ENCODE peak calls at places on chromosomes 2 and 18, in ten cellular contexts. X is NT2/D1; E is BJ; Y is OCI-LY7; W is fibroblast of the aortic adventitia; G is H7; S is Karpas-422; M is effector memory CD4-positive, alpha-beta T cell; H is colonic mucosa; D is tibial nerve. K is an unnamed sample.

GRCh38 chr2:241804326-241805276 is 4.4 kb upstream of the NEU4 start:
- DNase-seq in Y (peak), H (peak), S (peak), D (peak), W (no peak), X (no peak), M (no peak), G (peak), E (no peak), K (peak)

GRCh38 chr2:9103663-9104277 is 100.3 kb upstream of the MBOAT2 start:
- DNase-seq in S (no peak), E (no peak), D (no peak), G (no peak), H (no peak), W (no peak), M (no peak), X (no peak), Y (no peak), K (no peak)

GRCh38 chr18:22912835-22913234 is 20.3 kb upstream of the RBBP8 start:
- DNase-seq in D (no peak), G (no peak), Y (no peak), E (no peak), H (no peak), W (peak), S (no peak), X (no peak), M (no peak), K (no peak)

GRCh38 chr18:65567372-65567771 is 183.4 kb upstream of the CDH7 start:
- DNase-seq in M (no peak), E (no peak), X (peak), D (no peak), S (no peak), Y (no peak), G (no peak), W (no peak), H (no peak), K (no peak)

GRCh38 chr2:11945139-11946126 is 199.0 kb downstream of the LPIN1 start:
- DNase-seq in G (no peak), W (no peak), H (no peak), D (no peak), E (no peak), M (no peak), Y (peak), X (no peak), S (no peak), K (no peak)

GRCh38 chr2:227482638-227483340 is 10.8 kb downstream of the AGFG1 start:
- DNase-seq in X (no peak), M (no peak), G (no peak), Y (peak), D (no peak), E (no peak), S (peak), W (peak), H (no peak), K (no peak)

GRCh38 chr2:99810241-99810640 is 320.4 kb upstream of the REV1 start:
- DNase-seq in E (no peak), D (no peak), S (no peak), Y (no peak), M (no peak), W (no peak), G (no peak), X (no peak), H (no peak), K (no peak)

GRCh38 chr18:45019469-45019868 is 338.8 kb downstream of the SETBP1 start:
- DNase-seq in X (no peak), D (no peak), M (no peak), W (no peak), E (no peak), S (no peak), G (no peak), H (no peak), Y (no peak), K (no peak)

GRCh38 chr2:145690183-145690582 is 1170.3 kb upstream of the ZEB2 start:
- DNase-seq in M (no peak), W (peak), S (no peak), Y (no peak), D (no peak), H (no peak), X (no peak), G (no peak), E (no peak), K (no peak)

GRCh38 chr18:2336993-2337392 is 234.3 kb downstream of the METTL4 start:
- DNase-seq in X (no peak), S (no peak), W (no peak), M (no peak), G (no peak), E (no peak), H (no peak), D (no peak), Y (no peak), K (no peak)

GRCh38 chr2:211688196-211688595 is 850.4 kb downstream of the ERBB4 start:
- DNase-seq in D (no peak), X (no peak), E (no peak), Y (no peak), G (no peak), M (no peak), W (no peak), H (no peak), S (no peak), K (no peak)

GRCh38 chr2:221205103-221205502 is 367.0 kb downstream of the EPHA4 start:
- DNase-seq in G (no peak), M (no peak), W (no peak), X (no peak), H (peak), E (no peak), S (no peak), Y (no peak), D (no peak), K (no peak)

GRCh38 chr2:46779447-46779941 is 136.1 kb downstream of the MCFD2 start:
- DNase-seq in H (no peak), E (no peak), W (peak), G (no peak), S (no peak), X (no peak), D (no peak), M (no peak), Y (no peak), K (no peak)

DNA sequence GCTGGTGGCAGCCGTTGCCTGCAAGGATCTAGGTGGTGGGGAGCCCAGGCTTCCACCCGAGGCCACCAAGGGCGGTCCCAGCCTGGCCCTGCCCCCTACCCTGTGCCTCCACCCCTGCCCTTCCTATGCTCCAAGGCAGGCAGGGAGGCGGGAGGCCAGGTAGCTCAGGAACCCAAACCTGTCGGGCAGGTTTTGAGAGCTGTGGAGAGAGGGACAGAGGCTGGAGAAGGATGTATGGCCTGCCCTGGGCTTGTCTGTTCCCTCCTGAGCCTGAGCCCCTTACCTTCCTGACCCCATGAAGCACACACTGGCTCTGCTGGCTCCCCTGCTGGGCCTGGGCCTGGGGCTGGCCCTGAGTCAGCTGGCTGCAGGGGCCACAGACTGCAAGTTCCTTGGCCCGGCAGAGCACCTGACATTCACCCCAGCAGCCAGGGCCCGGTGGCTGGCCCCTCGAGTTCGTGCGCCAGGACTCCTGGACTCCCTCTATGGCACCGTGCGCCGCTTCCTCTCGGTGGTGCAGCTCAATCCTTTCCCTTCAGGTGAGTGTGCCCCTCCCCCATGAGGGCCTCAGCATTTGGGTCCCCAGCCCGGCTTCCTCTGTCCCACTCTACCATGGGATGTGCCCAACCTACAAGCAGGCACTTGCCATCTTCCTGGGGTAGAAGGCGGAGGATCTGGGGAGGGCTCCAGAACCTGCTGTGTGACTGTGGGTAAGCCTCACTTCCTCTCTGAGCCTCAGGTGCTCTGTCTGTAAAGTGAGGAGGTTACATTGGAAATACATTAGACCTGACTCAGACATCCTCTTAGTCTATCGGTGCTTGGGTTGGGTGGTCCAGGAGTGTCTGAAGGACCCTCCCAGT is at the start of gene PROM2:
- DNase-seq in W (no peak), Y (no peak), X (no peak), D (no peak), G (peak), H (peak), S (no peak), M (no peak), E (no peak), K (peak)
- H3K4me3 ChIP-seq in W (no peak), Y (no peak), X (no peak), D (no peak), G (no peak), H (peak), S (no peak), M (no peak), E (no peak), K (no peak)

DNA sequence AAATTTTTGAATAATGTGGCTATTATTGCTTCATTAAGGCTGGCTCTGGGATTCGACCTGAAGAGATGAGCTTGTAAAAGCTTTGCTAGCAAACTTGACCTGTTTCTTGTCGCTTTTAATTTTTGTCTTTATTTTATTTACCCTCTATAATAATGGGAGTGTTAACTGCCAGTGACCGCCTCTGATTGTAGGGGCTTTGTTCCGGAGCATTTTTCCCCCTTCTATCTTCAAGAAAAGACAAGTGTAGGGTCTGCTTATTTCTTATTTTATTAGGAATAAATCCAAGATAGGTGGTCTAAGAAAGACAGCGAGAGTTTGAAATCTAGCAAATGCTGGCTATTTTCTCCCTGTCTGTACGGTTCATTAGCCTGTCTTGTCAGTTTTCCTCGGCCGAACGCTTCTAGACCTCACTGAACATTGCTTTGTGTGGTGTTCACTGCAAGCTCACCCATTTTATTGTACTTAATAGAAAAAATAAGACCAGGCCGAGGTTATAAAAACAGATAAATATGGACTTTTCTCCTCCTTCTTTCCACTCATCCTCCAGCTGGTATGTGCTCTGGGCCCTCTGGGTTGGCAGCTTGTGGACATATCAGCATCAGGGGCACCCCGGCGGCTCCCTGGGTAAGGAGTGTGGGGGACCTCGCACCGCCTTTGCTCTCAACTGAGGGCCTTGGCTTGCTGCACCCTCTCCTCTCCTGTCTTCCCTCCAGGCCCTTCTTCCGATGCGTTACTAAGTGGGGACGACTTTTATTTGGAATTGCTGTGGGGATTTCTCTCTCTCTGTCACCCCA is 8.5 kb downstream of the MEIS1 start:
- DNase-seq in X (no peak), S (no peak), M (no peak), G (peak), E (no peak), Y (no peak), W (peak), D (no peak), H (no peak), K (peak)
- H3K4me3 ChIP-seq in X (no peak), S (no peak), M (no peak), G (no peak), E (peak), Y (no peak), W (peak), D (no peak), H (no peak), K (no peak)

GRCh38 chr2:235328991-235329390 is 164.9 kb upstream of the AGAP1 start:
- DNase-seq in G (no peak), Y (no peak), M (no peak), X (no peak), H (no peak), W (no peak), D (no peak), S (no peak), E (no peak), K (no peak)

GRCh38 chr2:235334179-235334578 is 159.7 kb upstream of the AGAP1 start:
- DNase-seq in E (no peak), Y (no peak), W (no peak), S (no peak), H (no peak), G (no peak), M (no peak), D (no peak), X (no peak), K (no peak)

GRCh38 chr2:235332240-235332890 is 161.5 kb upstream of the AGAP1 start:
- DNase-seq in E (no peak), Y (no peak), D (no peak), X (no peak), M (no peak), S (no peak), H (no peak), G (no peak), W (no peak), K (no peak)

GRCh38 chr2:235333076-235333475 is 160.8 kb upstream of the AGAP1 start:
- DNase-seq in Y (no peak), W (no peak), G (no peak), D (no peak), M (no peak), H (no peak), S (no peak), E (no peak), X (no peak), K (no peak)

GRCh38 chr2:235330775-235331438 is 162.9 kb upstream of the AGAP1 start:
- DNase-seq in M (no peak), G (no peak), S (no peak), H (no peak), W (peak), D (no peak), Y (no peak), X (no peak), E (peak), K (no peak)
- H3K4me3 ChIP-seq in M (no peak), G (no peak), S (no peak), H (no peak), W (no peak), D (no peak), Y (no peak), X (no peak), E (no peak), K (no peak)

DNA sequence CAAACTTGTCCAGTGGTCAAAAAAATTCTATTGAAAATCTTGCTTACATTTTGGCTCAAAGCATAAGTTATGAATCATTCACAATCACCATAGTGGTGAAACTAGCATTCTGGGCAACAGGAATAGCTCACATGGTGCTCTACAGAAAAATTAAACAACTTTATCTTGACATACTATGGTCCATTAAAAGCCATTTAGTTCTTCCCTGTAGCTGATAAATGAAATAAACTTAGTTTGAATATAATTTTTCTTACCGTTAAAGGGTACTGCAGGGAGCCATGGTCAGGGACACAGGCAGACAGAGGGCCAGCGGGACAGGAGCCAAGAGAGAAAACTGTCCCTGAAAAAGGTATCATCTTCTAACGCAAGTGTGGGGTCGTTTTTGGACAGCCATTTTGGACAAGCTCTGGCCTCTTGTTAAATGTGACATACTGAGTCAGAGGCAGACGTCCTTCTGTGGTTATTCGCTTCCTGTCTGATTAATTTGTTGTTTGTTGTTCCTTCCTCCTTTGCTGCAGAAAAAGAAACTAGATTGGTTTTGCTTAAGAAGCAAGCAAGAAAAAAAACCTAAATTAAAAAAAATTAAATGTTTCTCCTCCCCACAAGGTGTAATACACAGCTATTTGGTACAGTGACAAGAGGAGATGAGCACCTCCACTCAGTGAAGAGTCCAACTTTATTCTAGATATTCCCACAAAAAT is at the start of gene WIPF1:
- DNase-seq in G (no peak), X (no peak), E (no peak), W (peak), Y (peak), H (peak), D (no peak), S (peak), M (peak), K (no peak)
- H3K4me3 ChIP-seq in G (no peak), X (no peak), E (no peak), W (peak), Y (peak), H (peak), D (no peak), S (peak), M (peak), K (peak)

GRCh38 chr2:44083054-44083453 is 85.6 kb upstream of the PPM1B start:
- DNase-seq in D (no peak), G (no peak), X (no peak), E (no peak), W (no peak), S (no peak), M (no peak), H (no peak), Y (no peak), K (no peak)

GRCh38 chr2:44084850-44085249 is 83.8 kb upstream of the PPM1B start:
- DNase-seq in X (no peak), W (no peak), H (no peak), S (no peak), M (no peak), D (no peak), Y (no peak), E (no peak), G (no peak), K (no peak)

GRCh38 chr2:44087037-44087713 is 81.5 kb upstream of the PPM1B start:
- DNase-seq in E (peak), M (peak), W (peak), Y (peak), S (peak), G (peak), X (peak), H (peak), D (peak), K (peak)

GRCh38 chr2:44086639-44087036 is 82.0 kb upstream of the PPM1B start:
- DNase-seq in X (no peak), E (no peak), S (no peak), W (no peak), H (no peak), M (no peak), G (peak), D (no peak), Y (no peak), K (no peak)

GRCh38 chr2:44087714-44088092 is 81.0 kb upstream of the PPM1B start:
- DNase-seq in M (no peak), W (no peak), X (no peak), E (no peak), Y (no peak), S (no peak), G (no peak), D (no peak), H (peak), K (no peak)
- H3K4me3 ChIP-seq in M (peak), W (peak), X (no peak), E (no peak), Y (peak), S (peak), G (no peak), D (no peak), H (peak), K (peak)

GRCh38 chr2:42922293-42922692 is 129.9 kb upstream of the HAAO start:
- DNase-seq in E (no peak), G (no peak), Y (no peak), D (no peak), X (no peak), W (no peak), S (no peak), M (no peak), H (no peak), K (no peak)
- H3K4me3 ChIP-seq in E (no peak), G (no peak), Y (no peak), D (no peak), X (no peak), W (peak), S (no peak), M (no peak), H (no peak), K (no peak)